ENCODE peak calls at places on chromosomes 7 and 10, in four cellular contexts. One of them, this sample, is unnamed.

GRCh38 chr7:99461221-99461620 is 4.7 kb downstream of the ATP5MF start:
- DNase-seq in EH: no peak
- DNase-seq in cardiac septum: no peak
- DNase-seq in Ammon's horn: no peak
- DNase-seq in this sample: no peak

GRCh38 chr10:113001599-113002448 is 51.8 kb downstream of the TCF7L2 start:
- DNase-seq in Ammon's horn: no peak
- DNase-seq in EH: peak
- DNase-seq in cardiac septum: no peak
- DNase-seq in this sample: no peak

GRCh38 chr7:134919240-134919641 is 67.1 kb upstream of the AGBL3 start:
- DNase-seq in Ammon's horn: no peak
- DNase-seq in cardiac septum: no peak
- DNase-seq in EH: peak
- DNase-seq in this sample: no peak

GRCh38 chr10:69389827-69390490 is 26.8 kb downstream of the TACR2 start:
- DNase-seq in cardiac septum: no peak
- DNase-seq in Ammon's horn: no peak
- DNase-seq in EH: peak
- DNase-seq in this sample: no peak

GRCh38 chr10:68296833-68297232 is 35.0 kb upstream of the HNRNPH3 start:
- DNase-seq in Ammon's horn: no peak
- DNase-seq in EH: peak
- DNase-seq in cardiac septum: no peak
- DNase-seq in this sample: no peak

GRCh38 chr10:107873007-107873406 is 708.5 kb upstream of the SORCS1 start:
- DNase-seq in cardiac septum: no peak
- DNase-seq in EH: no peak
- DNase-seq in Ammon's horn: no peak
- DNase-seq in this sample: no peak

GRCh38 chr7:33072471-33072870 is 9.9 kb upstream of the NT5C3A start:
- DNase-seq in Ammon's horn: no peak
- DNase-seq in EH: peak
- DNase-seq in cardiac septum: no peak
- DNase-seq in this sample: no peak

GRCh38 chr7:18754766-18755165 is 259.2 kb downstream of the HDAC9 start:
- DNase-seq in EH: peak
- DNase-seq in Ammon's horn: no peak
- DNase-seq in cardiac septum: no peak
- DNase-seq in this sample: no peak

GRCh38 chr10:15253951-15254807 is 85.7 kb upstream of the NMT2 start:
- DNase-seq in EH: no peak
- DNase-seq in cardiac septum: no peak
- DNase-seq in Ammon's horn: peak
- DNase-seq in this sample: no peak

GRCh38 chr7:67625257-67625713 is 628.7 kb downstream of the TYW1 start:
- DNase-seq in Ammon's horn: peak
- DNase-seq in EH: peak
- DNase-seq in cardiac septum: peak
- DNase-seq in this sample: peak